ENCODE peak calls at places on chromosomes 3 and 15, in ten cellular contexts. J, N, D, O, K, X, E, G, A and Q are unnamed samples.
A peak's percentile ranks its signal among the peaks of the same experiment; 100 is the strongest.

GRCh38 chr3:105359098-105359762 is 7.5 kb upstream of the ALCAM start:
- DNase-seq in X (peak; percentile 24), E (peak; percentile 67), G (peak; percentile 78), N (peak; percentile 86), A (peak; percentile 79), D (peak; percentile 68), K (no peak), J (no peak), O (no peak), Q (no peak)

GRCh38 chr3:9392041-9392440 is 5.4 kb upstream of the SETD5 start:
- DNase-seq in K (no peak), A (no peak), G (no peak), N (no peak), D (no peak), X (no peak), O (no peak), E (no peak), J (no peak), Q (no peak)

GRCh38 chr15:57320543-57321220 is 55.6 kb upstream of the CGNL1 start:
- DNase-seq in D (peak; percentile 65), X (no peak), N (peak; percentile 90), O (no peak), E (no peak), J (no peak), A (peak; percentile 84), K (peak; percentile 61), G (peak; percentile 38), Q (no peak)

GRCh38 chr3:30520695-30521094 is 85.7 kb upstream of the TGFBR2 start:
- DNase-seq in X (no peak), D (no peak), G (no peak), K (no peak), N (peak; percentile 15), J (no peak), E (no peak), A (no peak), O (no peak), Q (no peak)

GRCh38 chr15:67174864-67175573 is 79.4 kb downstream of the AAGAB start:
- DNase-seq in O (no peak), K (no peak), J (no peak), E (peak; percentile 94), A (no peak), D (no peak), N (no peak), X (no peak), G (peak; percentile 68), Q (peak; percentile 72)

GRCh38 chr3:41208507-41208906 is 9.2 kb downstream of the CTNNB1 start:
- DNase-seq in D (no peak), E (no peak), N (no peak), X (no peak), O (no peak), G (no peak), J (no peak), A (no peak), K (no peak), Q (no peak)

GRCh38 chr3:57169872-57170623 is 4.9 kb upstream of the IL17RD start:
- DNase-seq in X (peak; percentile 67), O (peak; percentile 75), J (peak; percentile 91), D (peak; percentile 34), N (peak; percentile 63), E (peak; percentile 81), A (peak; percentile 72), K (peak; percentile 93), G (peak; percentile 52), Q (peak; percentile 87)

GRCh38 chr15:94677202-94677790 is 445.9 kb downstream of the MCTP2 start:
- DNase-seq in A (no peak), O (no peak), N (no peak), E (no peak), J (no peak), X (no peak), D (no peak), K (no peak), G (no peak), Q (no peak)

GRCh38 chr3:117526485-117527079 is 817.0 kb downstream of the TUSC7 start:
- DNase-seq in X (no peak), D (peak; percentile 34), N (peak; percentile 52), K (no peak), A (peak; percentile 53), J (peak; percentile 49), G (peak; percentile 55), O (no peak), E (peak; percentile 17), Q (peak; percentile 49)

GRCh38 chr3:45273681-45274515 is 47.8 kb upstream of the TMEM158 start:
- DNase-seq in E (no peak), A (no peak), K (no peak), G (peak; percentile 49), O (no peak), N (peak; percentile 25), D (peak; percentile 11), J (no peak), X (no peak), Q (no peak)

GRCh38 chr3:69186575-69187093 is 64.2 kb upstream of the LMOD3 start:
- DNase-seq in X (no peak), G (no peak), E (no peak), O (no peak), K (no peak), D (no peak), N (no peak), J (no peak), A (no peak), Q (no peak)

GRCh38 chr3:81336470-81336869 is 425.0 kb downstream of the GBE1 start:
- DNase-seq in A (no peak), N (no peak), E (peak; percentile 66), J (no peak), K (no peak), X (no peak), D (no peak), G (no peak), O (no peak), Q (no peak)

DNA sequence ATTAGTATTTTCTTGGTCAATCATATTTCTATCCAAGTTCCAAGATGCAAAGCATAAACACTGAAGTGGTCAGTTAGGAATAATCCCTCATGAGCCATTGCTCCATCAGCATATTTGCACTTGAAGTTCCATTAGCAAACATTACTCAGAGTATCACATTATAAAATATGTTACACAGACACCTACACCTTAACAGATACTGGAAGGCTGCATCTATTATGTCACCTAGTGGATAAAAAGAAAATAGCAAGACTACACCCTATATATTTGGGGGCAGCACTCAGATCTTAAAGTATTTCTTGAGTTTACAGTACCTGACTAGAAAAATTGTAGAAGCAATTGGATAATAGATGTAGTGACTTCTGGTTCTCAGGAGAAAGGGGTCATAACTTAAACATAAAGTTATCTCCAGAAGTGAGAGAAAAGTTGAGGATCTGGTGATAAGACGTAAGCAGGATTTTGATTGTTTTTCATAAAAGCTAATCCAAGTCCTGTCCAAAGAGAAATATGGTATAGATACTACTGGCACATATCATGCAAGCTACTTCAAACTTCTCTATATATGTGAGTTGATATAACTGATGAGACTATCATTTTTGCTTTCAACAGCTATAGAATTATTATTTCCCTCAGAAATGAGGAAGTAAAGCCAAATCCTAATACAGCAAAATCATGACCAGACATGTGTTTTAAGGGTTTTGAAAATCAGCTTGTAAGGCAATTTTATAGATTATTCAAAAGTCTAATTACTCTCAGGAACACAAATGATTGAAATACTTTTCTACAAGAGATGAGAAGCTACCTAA is 422.2 kb downstream of the GBE1 start:
- DNase-seq in O (no peak), N (peak; percentile 13), J (no peak), D (no peak), E (peak; percentile 88), K (no peak), A (peak; percentile 14), G (peak; percentile 6), X (no peak), Q (no peak)
- TF ChIP-seq CTCF in O (peak; percentile 43), N (peak; percentile 59), J (peak; percentile 70), D (peak; percentile 40), E (peak; percentile 92), K (no peak), A (peak; percentile 60), G (peak; percentile 37), X (peak; percentile 50), Q (no peak)

DNA sequence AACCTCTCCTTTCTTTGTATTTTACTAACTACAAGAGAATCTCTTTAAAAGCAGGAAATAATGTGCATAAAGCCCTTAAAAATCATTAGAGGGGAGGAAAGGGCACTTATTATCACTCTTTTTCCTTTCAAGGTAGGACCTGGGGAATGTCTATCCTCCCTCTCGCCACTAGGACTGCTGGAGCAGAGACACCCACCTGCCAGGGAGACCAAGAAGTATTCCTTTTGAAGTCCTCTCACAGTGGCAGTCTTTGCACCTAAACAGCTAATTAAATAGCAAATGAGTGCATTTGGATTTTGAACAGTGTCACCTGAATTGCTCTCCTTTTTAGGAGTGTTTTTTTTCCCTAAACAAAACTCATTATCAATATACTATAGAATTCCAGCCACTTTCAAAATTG is 874.1 kb downstream of the ZPLD1 start:
- DNase-seq in O (no peak), X (no peak), N (no peak), G (no peak), K (no peak), E (no peak), A (no peak), D (no peak), J (no peak), Q (peak; percentile 1)
- TF ChIP-seq CTCF in O (no peak), X (peak; percentile 6), N (no peak), G (no peak), K (no peak), E (peak; percentile 35), A (peak; percentile 25), D (peak; percentile 47), J (peak; percentile 57), Q (peak; percentile 25)

DNA sequence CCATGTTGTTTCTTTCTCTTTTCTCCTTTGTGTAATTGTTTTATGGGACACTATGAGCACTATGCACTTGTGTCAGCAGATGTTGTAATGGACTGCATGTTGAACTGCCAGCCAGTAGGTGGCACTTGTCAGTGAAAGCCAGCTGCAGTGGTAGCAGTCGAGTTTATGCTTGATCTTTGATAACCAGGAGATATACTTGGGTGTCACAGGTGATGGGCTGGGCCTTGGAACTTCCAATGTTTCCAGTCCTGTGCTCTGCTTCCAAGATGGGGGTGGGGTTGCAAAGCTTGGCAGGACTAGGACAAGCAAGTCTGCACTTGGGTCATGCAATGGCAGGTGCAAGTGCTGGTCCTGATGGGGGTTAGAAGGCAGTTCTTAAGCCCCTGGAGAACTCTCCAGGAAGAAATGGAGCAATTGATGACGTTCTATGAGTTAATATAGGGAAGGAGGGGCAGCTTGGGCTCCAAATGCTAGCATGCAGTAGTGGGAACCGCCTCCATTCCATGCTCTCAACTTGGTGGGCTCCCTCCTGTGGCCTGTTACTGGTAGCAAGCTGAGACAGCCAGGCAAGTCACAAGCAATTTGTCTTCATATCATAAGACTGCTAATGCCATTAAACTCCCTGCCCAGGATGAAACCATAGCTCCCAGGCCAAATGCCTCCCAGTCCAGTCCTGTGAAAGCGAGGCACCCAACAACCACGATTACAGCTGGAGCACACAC is 287.3 kb downstream of the CGGBP1 start:
- DNase-seq in D (peak; percentile 36), N (peak; percentile 35), O (no peak), G (peak; percentile 1), A (no peak), X (peak; percentile 15), J (peak; percentile 26), K (no peak), E (peak; percentile 62), Q (peak; percentile 35)
- TF ChIP-seq CTCF in D (peak; percentile 83), N (peak; percentile 62), O (peak; percentile 61), G (peak; percentile 48), A (peak; percentile 58), X (peak; percentile 89), J (peak; percentile 70), K (peak; percentile 48), E (peak; percentile 90), Q (peak; percentile 60)

GRCh38 chr15:98658831-98659699 is 10.7 kb downstream of the IGF1R start:
- DNase-seq in A (peak; percentile 39), X (no peak), D (no peak), K (no peak), J (peak; percentile 33), O (no peak), N (peak; percentile 59), G (peak; percentile 60), E (peak; percentile 74), Q (peak; percentile 71)
- TF ChIP-seq CTCF in A (peak; percentile 89), X (peak; percentile 92), D (peak; percentile 92), K (peak; percentile 52), J (peak; percentile 84), O (peak; percentile 88), N (peak; percentile 93), G (peak; percentile 74), E (peak; percentile 89), Q (peak; percentile 68)